ENCODE peak calls at places on chromosomes 1 and 21, in six cellular contexts. One of them, this sample, is unnamed.

GRCh38 chr1:248918126-248918525 is 12.1 kb downstream of the PGBD2 start:
- DNase-seq in body of pancreas: no peak
- DNase-seq in spleen: no peak
- DNase-seq in sigmoid colon: no peak
- DNase-seq in psoas muscle: no peak
- DNase-seq in lower lobe of right lung: no peak
- DNase-seq in this sample: no peak

GRCh38 chr1:112954059-112954458 is 1.9 kb downstream of the SLC16A1 start:
- DNase-seq in body of pancreas: no peak
- DNase-seq in spleen: no peak
- DNase-seq in sigmoid colon: no peak
- DNase-seq in psoas muscle: no peak
- DNase-seq in lower lobe of right lung: no peak
- DNase-seq in this sample: no peak

GRCh38 chr1:170078610-170079189 is 4.2 kb upstream of the KIFAP3 start:
- DNase-seq in body of pancreas: no peak
- DNase-seq in spleen: no peak
- DNase-seq in sigmoid colon: no peak
- DNase-seq in psoas muscle: no peak
- DNase-seq in lower lobe of right lung: no peak
- DNase-seq in this sample: no peak

GRCh38 chr1:225694151-225694603 is 41.3 kb upstream of the ENAH start:
- DNase-seq in body of pancreas: peak
- DNase-seq in spleen: no peak
- DNase-seq in sigmoid colon: no peak
- DNase-seq in psoas muscle: no peak
- DNase-seq in lower lobe of right lung: no peak
- DNase-seq in this sample: no peak

GRCh38 chr21:36565616-36566015 is 85.7 kb upstream of the CLDN14 start:
- DNase-seq in body of pancreas: no peak
- DNase-seq in spleen: no peak
- DNase-seq in sigmoid colon: no peak
- DNase-seq in psoas muscle: no peak
- DNase-seq in lower lobe of right lung: no peak
- DNase-seq in this sample: no peak

GRCh38 chr1:220926146-220926545 is 46.9 kb downstream of the HLX start:
- DNase-seq in body of pancreas: no peak
- DNase-seq in spleen: no peak
- DNase-seq in sigmoid colon: no peak
- DNase-seq in psoas muscle: peak
- DNase-seq in lower lobe of right lung: no peak
- DNase-seq in this sample: no peak

GRCh38 chr1:171788696-171789095 is 7.2 kb downstream of the METTL13 start:
- DNase-seq in body of pancreas: peak
- DNase-seq in spleen: no peak
- DNase-seq in sigmoid colon: no peak
- DNase-seq in psoas muscle: no peak
- DNase-seq in lower lobe of right lung: no peak
- DNase-seq in this sample: no peak

GRCh38 chr1:231973840-231974239 is 347.2 kb downstream of the DISC1 start:
- DNase-seq in body of pancreas: no peak
- DNase-seq in spleen: no peak
- DNase-seq in sigmoid colon: no peak
- DNase-seq in psoas muscle: no peak
- DNase-seq in lower lobe of right lung: no peak
- DNase-seq in this sample: no peak

GRCh38 chr1:47189844-47190562 is at the start of gene PDZK1IP1:
- DNase-seq in body of pancreas: peak
- DNase-seq in spleen: peak
- DNase-seq in sigmoid colon: peak
- DNase-seq in psoas muscle: peak
- DNase-seq in lower lobe of right lung: peak
- DNase-seq in this sample: peak

GRCh38 chr1:67792756-67793475 is 40.4 kb downstream of the GNG12 start:
- DNase-seq in body of pancreas: no peak
- DNase-seq in spleen: no peak
- DNase-seq in sigmoid colon: no peak
- DNase-seq in psoas muscle: no peak
- DNase-seq in lower lobe of right lung: no peak
- DNase-seq in this sample: no peak

GRCh38 chr1:203103201-203103600 is 17.4 kb upstream of the MYOG start:
- DNase-seq in body of pancreas: no peak
- DNase-seq in spleen: no peak
- DNase-seq in sigmoid colon: no peak
- DNase-seq in psoas muscle: no peak
- DNase-seq in lower lobe of right lung: no peak
- DNase-seq in this sample: no peak

GRCh38 chr1:96756789-96757188 is 35.2 kb downstream of the PTBP2 start:
- DNase-seq in body of pancreas: no peak
- DNase-seq in spleen: no peak
- DNase-seq in sigmoid colon: no peak
- DNase-seq in psoas muscle: no peak
- DNase-seq in lower lobe of right lung: no peak
- DNase-seq in this sample: no peak

GRCh38 chr1:8061210-8061609 is 35.1 kb upstream of the ERRFI1 start:
- DNase-seq in body of pancreas: peak
- DNase-seq in spleen: no peak
- DNase-seq in sigmoid colon: no peak
- DNase-seq in psoas muscle: no peak
- DNase-seq in lower lobe of right lung: no peak
- DNase-seq in this sample: peak

GRCh38 chr1:154972517-154973343 is 1.8 kb upstream of the CKS1B start:
- DNase-seq in body of pancreas: peak
- DNase-seq in spleen: peak
- DNase-seq in sigmoid colon: peak
- DNase-seq in psoas muscle: peak
- DNase-seq in lower lobe of right lung: peak
- DNase-seq in this sample: peak

GRCh38 chr21:41630249-41630648 is 122.3 kb upstream of the TMPRSS2 start:
- DNase-seq in body of pancreas: no peak
- DNase-seq in spleen: no peak
- DNase-seq in sigmoid colon: no peak
- DNase-seq in psoas muscle: no peak
- DNase-seq in lower lobe of right lung: no peak
- DNase-seq in this sample: no peak

GRCh38 chr1:118077331-118078055 is 107.5 kb downstream of the SPAG17 start:
- DNase-seq in body of pancreas: peak
- DNase-seq in spleen: no peak
- DNase-seq in sigmoid colon: no peak
- DNase-seq in psoas muscle: no peak
- DNase-seq in lower lobe of right lung: no peak
- DNase-seq in this sample: no peak

GRCh38 chr21:44706026-44706705 is 5.2 kb downstream of the TSPEAR start:
- DNase-seq in body of pancreas: no peak
- DNase-seq in spleen: peak
- DNase-seq in sigmoid colon: no peak
- DNase-seq in psoas muscle: peak
- DNase-seq in lower lobe of right lung: no peak
- DNase-seq in this sample: no peak

GRCh38 chr1:152525080-152525641 is 10.9 kb downstream of the CRCT1 start:
- DNase-seq in body of pancreas: no peak
- DNase-seq in spleen: no peak
- DNase-seq in sigmoid colon: no peak
- DNase-seq in psoas muscle: no peak
- DNase-seq in lower lobe of right lung: no peak
- DNase-seq in this sample: no peak

GRCh38 chr1:179021873-179022272 is 3.8 kb upstream of the FAM20B start:
- DNase-seq in body of pancreas: no peak
- DNase-seq in spleen: no peak
- DNase-seq in sigmoid colon: no peak
- DNase-seq in psoas muscle: no peak
- DNase-seq in lower lobe of right lung: peak
- DNase-seq in this sample: peak

GRCh38 chr1:24233684-24234600 is 46.9 kb upstream of the IFNLR1 start:
- DNase-seq in body of pancreas: no peak
- DNase-seq in spleen: no peak
- DNase-seq in sigmoid colon: no peak
- DNase-seq in psoas muscle: no peak
- DNase-seq in lower lobe of right lung: no peak
- DNase-seq in this sample: no peak

GRCh38 chr1:12343823-12344487 is 114.1 kb downstream of the VPS13D start:
- DNase-seq in body of pancreas: no peak
- DNase-seq in spleen: no peak
- DNase-seq in sigmoid colon: no peak
- DNase-seq in psoas muscle: no peak
- DNase-seq in lower lobe of right lung: no peak
- DNase-seq in this sample: no peak

GRCh38 chr1:12738934-12739333 is 7.1 kb upstream of the CFAP107 start:
- DNase-seq in body of pancreas: no peak
- DNase-seq in spleen: no peak
- DNase-seq in sigmoid colon: no peak
- DNase-seq in psoas muscle: no peak
- DNase-seq in lower lobe of right lung: no peak
- DNase-seq in this sample: no peak

GRCh38 chr1:176379626-176380339 is 83.2 kb upstream of the PAPPA2 start:
- DNase-seq in body of pancreas: no peak
- DNase-seq in spleen: no peak
- DNase-seq in sigmoid colon: no peak
- DNase-seq in psoas muscle: no peak
- DNase-seq in lower lobe of right lung: no peak
- DNase-seq in this sample: no peak

GRCh38 chr1:95408506-95409136 is 174.6 kb downstream of the RWDD3 start:
- DNase-seq in body of pancreas: no peak
- DNase-seq in spleen: no peak
- DNase-seq in sigmoid colon: no peak
- DNase-seq in psoas muscle: no peak
- DNase-seq in lower lobe of right lung: no peak
- DNase-seq in this sample: no peak

GRCh38 chr1:109827986-109828385 is 64.3 kb upstream of the EPS8L3 start:
- DNase-seq in body of pancreas: no peak
- DNase-seq in spleen: no peak
- DNase-seq in sigmoid colon: no peak
- DNase-seq in psoas muscle: no peak
- DNase-seq in lower lobe of right lung: no peak
- DNase-seq in this sample: no peak

GRCh38 chr1:231691618-231692259 is 65.1 kb downstream of the DISC1 start:
- DNase-seq in body of pancreas: no peak
- DNase-seq in spleen: no peak
- DNase-seq in sigmoid colon: no peak
- DNase-seq in psoas muscle: no peak
- DNase-seq in lower lobe of right lung: no peak
- DNase-seq in this sample: peak

GRCh38 chr21:45723049-45723958 is 79.8 kb downstream of the PCBP3 start:
- DNase-seq in body of pancreas: no peak
- DNase-seq in spleen: no peak
- DNase-seq in sigmoid colon: no peak
- DNase-seq in psoas muscle: no peak
- DNase-seq in lower lobe of right lung: no peak
- DNase-seq in this sample: no peak

GRCh38 chr21:45719177-45719802 is 75.8 kb downstream of the PCBP3 start:
- DNase-seq in body of pancreas: no peak
- DNase-seq in spleen: no peak
- DNase-seq in sigmoid colon: no peak
- DNase-seq in psoas muscle: no peak
- DNase-seq in lower lobe of right lung: no peak
- DNase-seq in this sample: no peak

GRCh38 chr21:45721656-45722055 is 78.1 kb downstream of the PCBP3 start:
- DNase-seq in body of pancreas: no peak
- DNase-seq in spleen: no peak
- DNase-seq in sigmoid colon: no peak
- DNase-seq in psoas muscle: no peak
- DNase-seq in lower lobe of right lung: no peak
- DNase-seq in this sample: no peak

GRCh38 chr21:45715441-45715840 is 71.9 kb downstream of the PCBP3 start:
- DNase-seq in body of pancreas: no peak
- DNase-seq in spleen: no peak
- DNase-seq in sigmoid colon: no peak
- DNase-seq in psoas muscle: no peak
- DNase-seq in lower lobe of right lung: no peak
- DNase-seq in this sample: no peak

DNA sequence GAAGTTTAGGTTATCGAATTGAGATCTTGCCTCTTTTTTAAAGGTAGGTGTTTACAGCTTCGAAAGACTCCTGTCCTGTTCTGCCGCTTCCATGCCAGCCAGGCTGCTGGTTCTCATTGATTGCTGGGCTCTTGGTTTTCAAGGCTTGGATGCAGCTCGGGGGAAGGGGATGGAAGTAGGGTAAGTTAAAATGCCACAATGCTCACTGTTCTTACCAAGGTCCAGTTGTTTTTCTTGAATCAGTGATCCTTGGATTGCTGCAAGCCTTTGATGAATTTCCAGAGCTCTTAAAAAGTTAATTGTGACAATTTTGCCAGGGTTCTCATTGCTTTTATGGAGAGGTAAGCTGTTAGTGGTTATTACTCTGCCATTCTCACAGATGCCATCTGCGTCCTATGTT is 74.9 kb downstream of the PCBP3 start:
- DNase-seq in body of pancreas: no peak
- DNase-seq in spleen: no peak
- DNase-seq in sigmoid colon: no peak
- DNase-seq in psoas muscle: no peak
- DNase-seq in lower lobe of right lung: no peak
- DNase-seq in this sample: no peak
- H3K27ac ChIP-seq in body of pancreas: no peak
- H3K27ac ChIP-seq in spleen: no peak
- H3K27ac ChIP-seq in sigmoid colon: no peak
- H3K27ac ChIP-seq in psoas muscle: no peak
- H3K27ac ChIP-seq in lower lobe of right lung: no peak
- H3K27ac ChIP-seq in this sample: no peak

GRCh38 chr1:9165396-9165795 is 36.5 kb upstream of the GPR157 start:
- DNase-seq in body of pancreas: no peak
- DNase-seq in spleen: no peak
- DNase-seq in sigmoid colon: no peak
- DNase-seq in psoas muscle: no peak
- DNase-seq in lower lobe of right lung: no peak
- DNase-seq in this sample: no peak
- H3K27ac ChIP-seq in body of pancreas: no peak
- H3K27ac ChIP-seq in spleen: no peak
- H3K27ac ChIP-seq in sigmoid colon: no peak
- H3K27ac ChIP-seq in psoas muscle: no peak
- H3K27ac ChIP-seq in lower lobe of right lung: peak
- H3K27ac ChIP-seq in this sample: no peak

GRCh38 chr1:164609084-164609483 is 50.1 kb downstream of the PBX1 start:
- DNase-seq in body of pancreas: no peak
- DNase-seq in spleen: no peak
- DNase-seq in sigmoid colon: no peak
- DNase-seq in psoas muscle: no peak
- DNase-seq in lower lobe of right lung: no peak
- DNase-seq in this sample: no peak
- H3K27ac ChIP-seq in body of pancreas: peak
- H3K27ac ChIP-seq in spleen: no peak
- H3K27ac ChIP-seq in sigmoid colon: peak
- H3K27ac ChIP-seq in psoas muscle: peak
- H3K27ac ChIP-seq in lower lobe of right lung: no peak
- H3K27ac ChIP-seq in this sample: no peak

DNA sequence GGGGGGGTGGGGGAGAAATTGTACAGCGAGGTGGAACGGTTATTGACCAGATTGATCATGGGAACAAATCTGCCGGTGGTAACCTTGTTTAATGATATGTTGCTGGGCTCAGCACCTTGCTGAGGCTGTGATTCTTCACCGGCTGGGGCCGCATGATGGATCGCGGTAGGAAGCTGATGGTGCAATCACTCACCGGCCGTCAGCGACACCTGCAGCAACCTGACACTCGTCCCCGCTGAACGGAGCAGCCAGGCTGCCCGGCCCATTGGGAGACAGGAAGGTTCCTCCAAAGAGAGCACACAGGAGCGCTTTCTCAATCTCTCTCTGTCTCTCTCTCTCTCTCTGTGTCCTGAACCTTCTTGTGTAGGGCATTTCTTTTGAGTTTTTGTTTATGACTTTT is 128.5 kb upstream of the RRP15 start:
- DNase-seq in body of pancreas: no peak
- DNase-seq in spleen: no peak
- DNase-seq in sigmoid colon: no peak
- DNase-seq in psoas muscle: no peak
- DNase-seq in lower lobe of right lung: peak
- DNase-seq in this sample: peak
- H3K27ac ChIP-seq in body of pancreas: no peak
- H3K27ac ChIP-seq in spleen: no peak
- H3K27ac ChIP-seq in sigmoid colon: no peak
- H3K27ac ChIP-seq in psoas muscle: no peak
- H3K27ac ChIP-seq in lower lobe of right lung: no peak
- H3K27ac ChIP-seq in this sample: no peak

This sample was measured in left lung.